ENCODE peak calls at places on chromosomes 13 and 19, in four cellular contexts. S is tibial nerve, R is Karpas-422, N is psoas muscle. B is an unnamed sample.

GRCh38 chr19:6023085-6023682 is 45.2 kb upstream of the RANBP3 start:
- DNase-seq in S (no peak), N (no peak), R (no peak), B (no peak)

GRCh38 chr13:72204291-72204690 is 337.3 kb upstream of the DACH1 start:
- DNase-seq in S (no peak), N (no peak), R (no peak), B (no peak)

GRCh38 chr13:64054306-64054705 is 2638.7 kb upstream of the PCDH20 start:
- DNase-seq in S (no peak), R (no peak), N (no peak), B (peak)

GRCh38 chr19:42048992-42049391 is 21.0 kb downstream of the GRIK5 start:
- DNase-seq in R (no peak), S (no peak), N (no peak), B (peak)

GRCh38 chr13:65292488-65292901 is 1937.6 kb downstream of the PCDH9 start:
- DNase-seq in R (no peak), N (no peak), S (no peak), B (no peak)

GRCh38 chr19:42246143-42246868 is 3.9 kb upstream of the GSK3A start:
- DNase-seq in S (peak), R (no peak), N (peak), B (no peak)

GRCh38 chr19:42542791-42543190 is 14.5 kb upstream of the CEACAM1 start:
- DNase-seq in N (no peak), S (no peak), R (no peak), B (no peak)

GRCh38 chr19:38851622-38852230 is 1.9 kb upstream of the HNRNPL start:
- DNase-seq in S (peak), R (peak), N (peak), B (peak)

GRCh38 chr13:26538363-26539317 is 18.8 kb upstream of the WASF3 start:
- DNase-seq in R (no peak), S (no peak), N (no peak), B (no peak)

GRCh38 chr19:14158276-14159023 is 22.1 kb upstream of the ASF1B start:
- DNase-seq in R (no peak), N (no peak), S (no peak), B (no peak)

GRCh38 chr13:97878421-97879375 is 74.8 kb upstream of the IPO5 start:
- DNase-seq in R (no peak), N (no peak), S (no peak), B (no peak)

GRCh38 chr13:55244991-55245644 is 1895.6 kb upstream of the PRR20A start:
- DNase-seq in S (no peak), N (no peak), R (peak), B (peak)

GRCh38 chr13:72805663-72806341 is 23.9 kb downstream of the PIBF1 start:
- DNase-seq in N (no peak), S (no peak), R (no peak), B (no peak)

GRCh38 chr19:7879102-7879770 is 5.0 kb upstream of the PRR36 start:
- DNase-seq in R (no peak), S (no peak), N (no peak), B (no peak)

GRCh38 chr19:10431943-10432735 is 11.8 kb downstream of the PDE4A start:
- DNase-seq in R (peak), N (peak), S (no peak), B (no peak)
- H3K4me3 ChIP-seq in R (peak), N (peak), S (peak), B (no peak)

GRCh38 chr19:32971715-32972540 is at the start of the genes CEP89 and FAAP24:
- DNase-seq in S (peak), R (peak), N (peak), B (peak)

GRCh38 chr19:32976223-32976805 is 4.3 kb downstream of the FAAP24 start:
- DNase-seq in N (peak), R (peak), S (peak), B (peak)

GRCh38 chr19:32969549-32969948 is 2.2 kb downstream of the CEP89 start:
- DNase-seq in R (no peak), S (no peak), N (no peak), B (no peak)

GRCh38 chr19:32966750-32967149 is 5.0 kb downstream of the CEP89 start:
- DNase-seq in N (no peak), R (no peak), S (no peak), B (no peak)

GRCh38 chr19:32971012-32971595 is 654 bp downstream of the CEP89 start:
- DNase-seq in N (no peak), R (no peak), S (no peak), B (no peak)
- H3K4me3 ChIP-seq in N (peak), R (peak), S (peak), B (peak)

GRCh38 chr13:111176421-111176820 is 61.3 kb downstream of the ARHGEF7 start:
- DNase-seq in N (no peak), R (no peak), S (no peak), B (no peak)

GRCh38 chr13:111178417-111178816 is 63.3 kb downstream of the ARHGEF7 start:
- DNase-seq in R (no peak), N (no peak), S (no peak), B (no peak)

GRCh38 chr13:111177081-111177711 is 62.1 kb downstream of the ARHGEF7 start:
- DNase-seq in R (no peak), S (no peak), N (peak), B (peak)

GRCh38 chr13:111175948-111176347 is 60.8 kb downstream of the ARHGEF7 start:
- DNase-seq in N (no peak), R (no peak), S (no peak), B (no peak)

GRCh38 chr13:111177803-111178389 is 62.8 kb downstream of the ARHGEF7 start:
- DNase-seq in N (no peak), R (no peak), S (no peak), B (no peak)
- H3K4me3 ChIP-seq in N (peak), R (no peak), S (no peak), B (peak)

GRCh38 chr13:40664100-40665060 is 2.1 kb downstream of the FOXO1 start:
- DNase-seq in S (peak), R (peak), N (peak), B (no peak)
- H3K4me3 ChIP-seq in S (peak), R (peak), N (peak), B (peak)

DNA sequence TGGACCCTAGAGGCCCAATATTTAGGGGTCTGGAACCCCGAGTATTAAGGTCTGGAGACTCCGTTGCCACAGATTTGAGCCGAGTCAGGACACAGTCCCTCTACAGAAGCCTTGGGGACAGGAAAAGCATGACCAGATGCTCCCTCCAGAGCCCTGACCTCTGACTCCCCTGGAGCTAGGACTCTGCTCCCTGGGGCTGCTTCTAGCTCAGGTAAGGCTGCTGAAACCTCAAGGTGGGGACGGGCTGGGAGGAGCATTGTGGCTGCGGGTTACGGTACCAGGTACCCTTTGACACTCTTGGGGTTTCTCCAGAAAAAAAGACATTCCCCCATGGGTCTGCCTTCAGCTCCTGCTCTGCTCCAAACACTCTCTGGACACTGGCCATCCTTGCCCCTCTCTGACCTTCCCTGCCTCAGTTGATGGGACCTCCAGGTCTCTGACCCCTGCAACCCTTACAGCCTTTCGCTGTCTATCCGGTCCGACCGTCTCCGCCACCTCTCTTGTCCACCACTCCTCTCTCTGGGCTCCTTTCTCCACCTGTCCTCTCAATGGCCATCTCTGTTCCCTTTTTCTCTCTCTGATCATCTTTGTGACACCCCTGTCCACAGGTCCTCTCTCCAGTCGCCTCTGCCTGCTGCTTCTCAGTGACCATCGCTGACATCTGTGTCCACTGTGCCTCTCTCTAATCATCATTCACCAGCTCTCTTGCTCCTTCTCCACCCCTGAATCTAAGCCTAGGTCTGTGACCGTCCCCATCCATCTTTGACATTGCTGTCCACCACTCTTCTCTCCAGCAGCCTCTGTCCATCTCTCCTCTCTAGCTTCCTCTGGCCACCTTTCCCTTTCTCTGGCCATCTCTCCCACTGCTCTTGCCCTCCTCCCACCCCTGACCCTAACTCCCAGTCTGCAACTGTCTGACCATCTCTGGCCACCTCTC is 1.4 kb downstream of the LRFN3 start:
- DNase-seq in N (no peak), S (no peak), R (no peak), B (no peak)
- H3K4me3 ChIP-seq in N (peak), S (peak), R (peak), B (peak)

DNA sequence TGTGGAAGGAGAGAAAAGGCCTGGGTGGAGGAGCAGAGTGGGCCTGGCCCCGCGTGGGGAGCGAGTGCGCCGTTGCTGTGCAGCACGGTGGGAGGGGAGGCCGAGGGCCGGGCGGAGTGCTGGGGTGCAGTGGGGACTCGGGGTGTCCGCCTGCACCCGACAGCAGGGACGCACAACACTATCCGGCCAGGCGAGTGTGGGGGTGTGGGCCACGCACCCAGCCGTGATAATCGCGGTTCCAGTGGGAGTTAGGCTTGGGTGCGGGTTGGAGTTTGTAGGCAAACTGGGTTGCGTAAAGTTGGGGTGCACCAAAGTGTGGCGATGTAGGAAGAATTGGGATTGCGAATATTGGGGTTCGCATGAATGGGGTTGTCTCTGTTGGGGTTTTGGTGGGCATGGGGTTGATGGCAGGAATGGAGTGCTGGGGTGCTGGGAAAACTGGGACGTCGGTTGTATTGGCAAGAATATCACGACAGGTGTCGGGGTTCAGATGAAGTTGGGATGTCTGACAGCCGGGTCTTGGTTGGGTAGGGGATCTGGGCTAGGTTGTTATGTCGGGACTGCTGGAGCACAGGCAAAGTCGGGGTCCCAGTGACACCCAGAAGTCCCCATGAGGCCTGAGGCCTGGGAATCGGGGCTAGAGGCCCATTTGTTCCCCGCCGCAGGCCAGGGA is 604 bp upstream of the CIRBP start:
- DNase-seq in R (no peak), S (no peak), N (peak), B (no peak)
- H3K4me3 ChIP-seq in R (peak), S (no peak), N (peak), B (peak)

GRCh38 chr13:110911880-110912279 is 3.0 kb downstream of the ANKRD10 start:
- DNase-seq in R (no peak), N (no peak), S (no peak), B (no peak)
- H3K4me3 ChIP-seq in R (no peak), N (peak), S (no peak), B (no peak)

DNA sequence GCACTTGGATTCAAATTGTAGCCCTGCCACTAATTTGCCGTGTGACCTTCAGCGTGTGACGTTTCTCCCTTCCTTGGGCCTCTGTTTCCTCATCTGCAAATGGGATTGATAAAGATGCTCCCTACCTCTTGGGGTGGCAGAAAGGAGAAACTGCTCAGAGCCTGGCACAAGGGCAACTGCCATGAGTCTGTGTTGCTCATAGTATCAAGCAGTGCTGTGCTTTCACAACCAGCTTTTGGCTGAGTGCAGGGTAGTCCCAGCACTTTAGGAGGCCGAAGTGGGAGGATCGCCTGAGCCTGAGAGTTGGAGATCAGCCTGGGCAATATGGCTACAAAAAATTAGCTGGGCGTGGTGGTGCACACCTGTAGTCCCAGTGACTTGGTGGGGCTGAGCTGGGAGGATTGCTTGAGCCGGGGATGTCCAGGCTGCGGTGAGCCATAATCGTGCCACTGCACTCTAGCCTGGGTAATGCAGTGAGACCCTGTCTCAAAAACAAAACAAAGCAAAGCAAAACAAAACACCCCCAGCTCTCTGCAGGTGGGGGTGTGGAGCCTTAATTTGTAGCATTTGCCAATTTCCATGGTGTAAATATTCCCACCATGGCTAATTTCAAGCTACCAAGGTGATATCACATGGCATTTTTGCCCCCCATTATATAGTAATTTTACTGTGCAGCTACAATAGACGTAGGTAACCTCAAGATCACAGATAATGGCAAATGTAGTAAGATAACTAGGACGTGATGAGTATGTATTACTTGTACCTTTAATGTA is 1.6 kb upstream of the MARK4 start:
- DNase-seq in R (peak), S (no peak), N (no peak), B (no peak)
- H3K4me3 ChIP-seq in R (no peak), S (no peak), N (no peak), B (no peak)

GRCh38 chr19:1745589-1746031 is 7.7 kb upstream of the ONECUT3 start:
- DNase-seq in S (no peak), N (no peak), R (peak), B (no peak)

GRCh38 chr19:1742989-1743696 is 10.2 kb upstream of the ONECUT3 start:
- DNase-seq in R (no peak), S (no peak), N (no peak), B (no peak)

GRCh38 chr19:1744133-1744665 is 9.1 kb upstream of the ONECUT3 start:
- DNase-seq in S (no peak), N (no peak), R (no peak), B (no peak)

GRCh38 chr19:1746401-1747284 is 6.7 kb upstream of the ONECUT3 start:
- DNase-seq in R (peak), S (no peak), N (no peak), B (no peak)

DNA sequence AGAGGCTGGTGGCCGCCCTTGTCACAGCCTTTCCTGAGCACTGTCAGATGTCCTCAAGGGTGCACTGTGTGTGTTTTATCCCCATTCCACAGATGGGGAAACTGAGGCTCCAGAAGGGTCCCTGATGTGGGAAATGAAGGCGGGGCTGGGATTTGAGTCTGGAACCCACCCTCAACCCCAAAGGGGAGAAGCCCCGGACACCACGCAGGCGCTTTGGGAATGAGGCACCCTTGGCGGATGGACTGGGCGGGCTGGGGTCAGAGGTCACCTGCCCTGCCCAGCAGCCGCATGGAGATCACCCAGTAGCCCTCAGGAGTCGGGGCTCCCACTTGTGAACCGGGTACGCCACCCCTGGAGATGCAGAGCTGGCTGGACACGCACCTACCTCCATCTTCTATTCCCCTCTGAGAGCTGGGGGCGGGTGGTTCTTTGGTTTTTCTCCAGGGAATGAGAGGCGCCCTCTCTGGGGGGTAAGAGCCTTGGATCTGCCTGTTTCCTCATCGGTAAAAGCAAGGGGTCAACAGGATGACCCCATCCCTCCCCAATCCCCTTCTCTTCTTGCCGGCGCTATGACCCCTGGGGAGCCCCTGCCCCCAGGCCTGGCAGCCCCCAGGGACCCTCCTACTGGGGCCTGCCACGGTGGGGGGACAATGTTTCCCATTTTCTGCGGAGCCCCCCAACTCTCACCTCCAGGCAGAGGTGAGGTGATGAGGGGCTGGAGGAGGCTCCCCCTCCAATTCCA is 8.3 kb upstream of the ONECUT3 start:
- DNase-seq in N (no peak), R (no peak), S (no peak), B (no peak)
- H3K4me3 ChIP-seq in N (no peak), R (no peak), S (no peak), B (no peak)

B was measured in Jurkat, Clone E6-1.